ENCODE peak calls at places on chromosomes 2 and 18, in six cellular contexts. Z is cardiac muscle cell, L is K562, X is HCT116, U is psoas muscle, D is mesendoderm. R is an unnamed sample. For H3K4me1, the result is how much of the 10 kb centered on the place peaks cover.

GRCh38 chr2:83462881-83463280 is 996.2 kb downstream of the SUCLG1 start:
- DNase-seq in D (no peak), Z (no peak), U (no peak), L (no peak), X (no peak), R (no peak)

GRCh38 chr18:21443776-21444464 is 156.6 kb downstream of the ESCO1 start:
- DNase-seq in L (no peak), X (no peak), U (no peak), D (no peak), Z (no peak), R (no peak)

GRCh38 chr18:30134020-30134419 is 908.5 kb downstream of the DSC3 start:
- DNase-seq in L (no peak), U (no peak), X (no peak), D (no peak), Z (no peak), R (no peak)

GRCh38 chr18:58097907-58098166 is 53.8 kb downstream of the NEDD4L start:
- DNase-seq in X (no peak), D (no peak), U (no peak), L (no peak), Z (no peak), R (no peak)

GRCh38 chr2:110114007-110114591 is 1.5 kb downstream of the MALL start:
- DNase-seq in X (peak), U (peak), Z (no peak), L (no peak), D (peak), R (peak)

GRCh38 chr18:45877403-45877802 is 51.9 kb downstream of the SIGLEC15 start:
- DNase-seq in Z (no peak), L (no peak), U (no peak), D (no peak), X (no peak), R (no peak)

GRCh38 chr2:37788602-37789209 is 117.3 kb upstream of the CDC42EP3 start:
- DNase-seq in X (no peak), D (no peak), Z (no peak), U (no peak), L (no peak), R (no peak)

GRCh38 chr18:47826157-47827074 is 104.0 kb downstream of the SMAD2 start:
- DNase-seq in D (no peak), X (no peak), L (no peak), Z (no peak), U (no peak), R (no peak)

GRCh38 chr2:26011990-26012856 is 21.7 kb upstream of the RAB10 start:
- DNase-seq in Z (peak), D (peak), U (peak), X (peak), L (peak), R (peak)

GRCh38 chr2:173401716-173402326 is 47.1 kb downstream of the CDCA7 start:
- DNase-seq in L (no peak), X (no peak), D (peak), U (no peak), Z (peak), R (no peak)

GRCh38 chr2:127415593-127416485 is 2.4 kb upstream of the PROC start:
- DNase-seq in X (peak), D (peak), L (peak), Z (no peak), U (peak), R (peak)

GRCh38 chr2:177998006-177998405 is 74.6 kb downstream of the PDE11A start:
- DNase-seq in D (no peak), Z (no peak), U (no peak), L (no peak), X (no peak), R (no peak)

GRCh38 chr18:9898792-9899549 is 13.2 kb downstream of the TXNDC2 start:
- DNase-seq in U (no peak), X (peak), D (peak), Z (peak), L (peak), R (no peak)

GRCh38 chr18:46624127-46624526 is 32.9 kb downstream of the LOXHD1 start:
- DNase-seq in U (no peak), L (no peak), X (no peak), Z (peak), D (no peak), R (peak)

GRCh38 chr2:70300771-70301343 is 1.0 kb downstream of the FAM136A start:
- DNase-seq in Z (no peak), U (no peak), D (no peak), L (no peak), X (no peak), R (no peak)

GRCh38 chr2:165086337-165086736 is 117.5 kb downstream of the SCN3A start:
- DNase-seq in U (no peak), D (no peak), Z (no peak), X (no peak), L (no peak), R (no peak)

GRCh38 chr2:127659408-127660290 is 13.7 kb downstream of the GPR17 start:
- DNase-seq in Z (peak), L (no peak), X (no peak), U (peak), D (no peak), R (no peak)

GRCh38 chr2:159052157-159052561 is 83.7 kb downstream of the TANC1 start:
- DNase-seq in L (no peak), X (no peak), D (no peak), U (no peak), Z (no peak), R (no peak)

GRCh38 chr18:36711813-36712444 is 116.9 kb downstream of the TPGS2 start:
- DNase-seq in L (no peak), U (peak), X (peak), D (peak), Z (peak), R (no peak)

GRCh38 chr2:176178271-176178806 is 10.1 kb upstream of the HOXD1 start:
- DNase-seq in Z (peak), X (no peak), U (no peak), L (peak), D (peak), R (no peak)

GRCh38 chr2:227482638-227483340 is 10.8 kb downstream of the AGFG1 start:
- DNase-seq in Z (no peak), U (no peak), D (no peak), X (no peak), L (no peak), R (no peak)

GRCh38 chr18:27599202-27599829 is 414.2 kb upstream of the CHST9 start:
- DNase-seq in D (peak), L (peak), Z (peak), X (peak), U (peak), R (no peak)

GRCh38 chr18:12621737-12622306 is 36.1 kb downstream of the SPIRE1 start:
- DNase-seq in U (no peak), D (no peak), L (peak), X (no peak), Z (peak), R (no peak)

GRCh38 chr18:26089247-26090129 is 925 bp downstream of the SS18 start:
- DNase-seq in D (peak), Z (peak), U (no peak), X (no peak), L (peak), R (no peak)

GRCh38 chr2:211611061-211611518 is 927.5 kb downstream of the ERBB4 start:
- DNase-seq in Z (no peak), L (no peak), D (no peak), X (no peak), U (no peak), R (no peak)

GRCh38 chr2:74564222-74564621 is 9.7 kb downstream of the DOK1 start:
- DNase-seq in X (no peak), U (no peak), L (no peak), Z (peak), D (no peak), R (no peak)
- H3K4me1 ChIP-seq in X (under half), U (under half), L (under half), Z (under half), D (under half), R (under half)

DNA sequence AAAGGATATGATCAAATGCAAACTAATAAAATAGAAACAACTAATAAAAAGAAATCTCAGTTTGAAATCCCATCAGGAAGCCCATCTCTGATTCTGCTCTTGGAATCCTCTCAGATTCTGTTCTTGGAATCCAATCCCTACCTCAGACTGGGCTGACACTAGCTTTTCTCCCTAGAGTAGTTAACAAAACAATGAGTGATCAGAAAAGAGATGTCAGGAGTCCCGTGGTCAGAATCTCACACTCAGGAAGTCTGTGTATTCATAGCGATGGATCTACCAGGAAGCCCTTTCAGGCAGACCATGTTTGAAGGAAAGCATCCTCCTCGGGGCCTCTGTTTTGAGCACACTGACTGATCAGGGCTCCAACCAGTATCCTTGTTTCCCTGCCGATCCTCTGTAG is 150.6 kb downstream of the THADA start:
- DNase-seq in X (no peak), L (no peak), Z (no peak), U (no peak), D (peak), R (no peak)
- H3K27ac ChIP-seq in X (no peak), L (no peak), Z (no peak), U (peak), D (no peak), R (no peak)

GRCh38 chr2:96549967-96550786 is 13.6 kb downstream of the ARID5A start:
- DNase-seq in X (peak), D (peak), U (peak), Z (no peak), L (peak), R (no peak)
- H3K4me1 ChIP-seq in X (under half), D (under half), U (under half), Z (under half), L (under half), R (under half)

DNA sequence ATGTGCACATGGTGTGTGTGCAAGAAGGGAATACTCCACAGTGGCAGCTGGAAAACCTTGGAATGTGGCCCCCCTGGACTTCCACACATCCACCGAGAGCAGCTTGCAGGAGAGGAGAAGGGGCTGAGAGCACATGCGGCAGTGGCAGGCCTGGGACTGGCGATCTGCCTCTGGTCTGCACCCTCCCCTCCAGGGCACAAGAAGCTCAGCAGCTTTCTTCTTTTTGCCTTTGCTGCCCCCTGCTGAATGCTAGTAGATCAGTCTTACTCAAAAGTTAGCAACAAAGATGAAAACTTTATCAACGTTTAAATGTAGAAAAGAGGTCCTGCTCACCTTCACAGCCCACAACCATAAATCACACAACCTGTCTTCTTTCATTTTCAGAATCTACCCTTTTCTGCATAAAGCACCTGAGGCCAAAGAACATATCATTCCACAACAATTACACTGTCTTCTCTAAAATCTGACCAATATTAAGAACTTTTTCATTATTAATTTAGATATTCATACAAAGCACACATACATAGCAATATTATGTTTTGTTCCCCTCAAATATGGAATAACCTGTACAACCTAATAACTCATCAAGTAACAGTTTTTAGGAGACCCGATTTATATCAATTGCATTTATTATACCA is 34.6 kb downstream of the TGFBRAP1 start:
- DNase-seq in D (peak), L (peak), U (no peak), X (peak), Z (peak), R (no peak)
- H3K27ac ChIP-seq in D (no peak), L (no peak), U (no peak), X (no peak), Z (no peak), R (no peak)

GRCh38 chr18:55406374-55407045 is 181.5 kb downstream of the TCF4 start:
- DNase-seq in L (no peak), D (no peak), X (no peak), Z (no peak), U (no peak), R (no peak)

GRCh38 chr18:55404136-55404810 is 183.7 kb downstream of the TCF4 start:
- DNase-seq in L (no peak), D (no peak), X (no peak), U (no peak), Z (no peak), R (no peak)

GRCh38 chr18:55403555-55403954 is 184.4 kb downstream of the TCF4 start:
- DNase-seq in Z (no peak), U (no peak), L (no peak), D (no peak), X (no peak), R (no peak)

GRCh38 chr18:55405655-55406373 is 182.2 kb downstream of the TCF4 start:
- DNase-seq in D (peak), Z (peak), X (no peak), U (peak), L (peak), R (peak)

GRCh38 chr18:55404811-55405654 is 183.0 kb downstream of the TCF4 start:
- DNase-seq in X (no peak), L (no peak), U (no peak), Z (peak), D (no peak), R (no peak)
- H3K4me1 ChIP-seq in X (under half), L (under half), U (under half), Z (under half), D (under half), R (under half)

DNA sequence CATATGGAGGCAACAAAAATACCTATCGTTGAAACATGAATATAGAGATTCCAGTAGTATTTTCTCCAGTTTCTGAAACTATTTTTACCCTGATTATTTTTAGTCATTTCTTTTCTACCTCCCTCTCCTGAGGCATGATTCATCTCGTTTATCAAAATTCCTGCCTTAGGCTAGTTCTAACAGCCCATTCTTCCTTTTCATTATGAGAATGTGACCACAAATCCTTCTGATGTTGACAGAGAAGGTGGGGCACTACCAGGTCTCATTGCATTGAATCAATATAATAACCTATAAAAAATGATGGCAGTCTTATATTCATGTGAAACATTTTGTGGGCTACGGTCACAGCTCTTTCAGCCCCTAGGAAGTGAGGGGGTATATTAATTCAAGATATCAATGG is 406.5 kb upstream of the UBE2E3 start:
- DNase-seq in D (no peak), X (peak), Z (peak), U (no peak), L (no peak), R (no peak)
- H3K27ac ChIP-seq in D (no peak), X (no peak), Z (no peak), U (no peak), L (no peak), R (no peak)